ENCODE peak calls at places on chromosomes 7 and 10, in four cellular contexts. K is astrocyte, M is cardiac muscle cell, H is body of pancreas. U is an unnamed sample.

GRCh38 chr10:129332476-129332875 is 134.6 kb upstream of the MGMT start:
- DNase-seq in K (no peak), H (no peak), M (peak; percentile 43), U (no peak)

GRCh38 chr7:132504071-132504470 is 72.2 kb downstream of the PLXNA4 start:
- DNase-seq in K (no peak), M (no peak), H (no peak), U (no peak)

GRCh38 chr7:84230491-84230890 is 35.9 kb upstream of the SEMA3A start:
- DNase-seq in H (no peak), M (no peak), K (no peak), U (no peak)

GRCh38 chr7:55261386-55261770 is 103.8 kb upstream of the LANCL2 start:
- DNase-seq in K (no peak), M (no peak), H (no peak), U (no peak)

GRCh38 chr7:100119701-100120517 is 475 bp downstream of the CNPY4 start:
- DNase-seq in M (peak; percentile 69), K (peak; percentile 28), H (peak; percentile 47), U (no peak)

GRCh38 chr7:106012935-106013439 is 49.9 kb downstream of the CDHR3 start:
- DNase-seq in H (no peak), K (peak; percentile 90), M (peak; percentile 55), U (no peak)

GRCh38 chr10:6037975-6038624 is 24.1 kb downstream of the IL2RA start:
- DNase-seq in M (no peak), K (no peak), H (no peak), U (no peak)

GRCh38 chr10:43042503-43043341 is 34.1 kb upstream of the RET start:
- DNase-seq in M (no peak), K (no peak), H (peak; percentile 5), U (peak; percentile 56)

GRCh38 chr7:141593134-141593533 is 41.9 kb downstream of the AGK start:
- DNase-seq in M (no peak), K (peak; percentile 77), H (no peak), U (no peak)

GRCh38 chr10:97538401-97538800 is 34.2 kb upstream of the ANKRD2 start:
- DNase-seq in M (no peak), H (no peak), K (peak; percentile 67), U (no peak)

GRCh38 chr10:119215371-119215770 is 8.0 kb downstream of the GRK5 start:
- DNase-seq in H (no peak), M (no peak), K (no peak), U (no peak)

GRCh38 chr7:22445140-22445722 is 54.8 kb downstream of the STEAP1B start:
- DNase-seq in M (peak; percentile 61), H (peak; percentile 55), K (no peak), U (peak; percentile 84)

GRCh38 chr7:91557789-91558396 is 293.7 kb downstream of the FZD1 start:
- DNase-seq in H (no peak), K (peak; percentile 97), M (no peak), U (no peak)

GRCh38 chr10:133318494-133319127 is 9.9 kb downstream of the ZNF511 start:
- DNase-seq in M (peak; percentile 87), H (peak; percentile 67), K (no peak), U (peak; percentile 85)

GRCh38 chr10:131560726-131561390 is 249.3 kb upstream of the TCERG1L start:
- DNase-seq in K (no peak), H (no peak), M (no peak), U (no peak)

GRCh38 chr10:101780818-101781654 is 2.2 kb downstream of the NPM3 start:
- DNase-seq in M (peak; percentile 80), H (peak; percentile 72), K (no peak), U (peak; percentile 84)

GRCh38 chr7:103795787-103796186 is 193.7 kb downstream of the RELN start:
- DNase-seq in M (no peak), K (no peak), H (no peak), U (no peak)

GRCh38 chr10:48632166-48632565 is 27.3 kb upstream of the ARHGAP22 start:
- DNase-seq in M (no peak), K (no peak), H (no peak), U (no peak)

GRCh38 chr10:79014796-79015195 is 54.0 kb upstream of the ZMIZ1 start:
- DNase-seq in M (no peak), H (no peak), K (no peak), U (no peak)

GRCh38 chr7:29471444-29472138 is 92.0 kb upstream of the PRR15 start:
- DNase-seq in H (no peak), M (no peak), K (no peak), U (no peak)

GRCh38 chr10:71512794-71513379 is 116.2 kb downstream of the CDH23 start:
- DNase-seq in H (peak; percentile 43), M (peak; percentile 56), K (peak; percentile 18), U (peak; percentile 72)

GRCh38 chr10:113454341-113455061 is 98.4 kb upstream of the HABP2 start:
- DNase-seq in H (peak; percentile 68), K (no peak), M (peak; percentile 58), U (peak; percentile 79)

GRCh38 chr10:86599729-86600128 is 54.6 kb upstream of the OPN4 start:
- DNase-seq in H (no peak), K (no peak), M (peak; percentile 76), U (no peak)

GRCh38 chr10:16192337-16192736 is 244.5 kb upstream of the PTER start:
- DNase-seq in H (no peak), K (no peak), M (no peak), U (no peak)

GRCh38 chr10:93859049-93859655 is 34.6 kb upstream of the SLC35G1 start:
- DNase-seq in H (no peak), M (no peak), K (no peak), U (no peak)

GRCh38 chr10:74589226-74589673 is 237.2 kb upstream of the KAT6B start:
- DNase-seq in K (peak; percentile 99), M (peak; percentile 59), H (peak; percentile 93), U (peak; percentile 72)

GRCh38 chr10:71150811-71151210 is 61.6 kb upstream of the UNC5B start:
- DNase-seq in M (no peak), K (no peak), H (no peak), U (no peak)

GRCh38 chr7:32762894-32763293 is 128.7 kb downstream of the KBTBD2 start:
- DNase-seq in K (no peak), M (no peak), H (no peak), U (no peak)

GRCh38 chr10:78520737-78521430 is 487.2 kb downstream of the RPS24 start:
- DNase-seq in M (peak; percentile 29), K (peak; percentile 54), H (no peak), U (no peak)

GRCh38 chr7:1027285-1028043 is 16.9 kb upstream of the GPR146 start:
- DNase-seq in K (peak; percentile 38), H (peak; percentile 52), M (peak; percentile 56), U (peak; percentile 80)

GRCh38 chr7:127751723-127752448 is 99.9 kb downstream of the SND1 start:
- DNase-seq in K (peak; percentile 66), M (no peak), H (peak; percentile 29), U (no peak)

GRCh38 chr7:106610996-106611886 is 49.7 kb downstream of the CCDC71L start:
- DNase-seq in H (no peak), K (peak; percentile 57), M (no peak), U (no peak)

GRCh38 chr7:27709137-27710075 is 30.6 kb upstream of the TAX1BP1 start:
- DNase-seq in H (no peak), K (peak; percentile 65), M (no peak), U (no peak)

GRCh38 chr7:27712217-27712616 is 27.7 kb upstream of the TAX1BP1 start:
- DNase-seq in K (no peak), M (no peak), H (no peak), U (no peak)

DNA sequence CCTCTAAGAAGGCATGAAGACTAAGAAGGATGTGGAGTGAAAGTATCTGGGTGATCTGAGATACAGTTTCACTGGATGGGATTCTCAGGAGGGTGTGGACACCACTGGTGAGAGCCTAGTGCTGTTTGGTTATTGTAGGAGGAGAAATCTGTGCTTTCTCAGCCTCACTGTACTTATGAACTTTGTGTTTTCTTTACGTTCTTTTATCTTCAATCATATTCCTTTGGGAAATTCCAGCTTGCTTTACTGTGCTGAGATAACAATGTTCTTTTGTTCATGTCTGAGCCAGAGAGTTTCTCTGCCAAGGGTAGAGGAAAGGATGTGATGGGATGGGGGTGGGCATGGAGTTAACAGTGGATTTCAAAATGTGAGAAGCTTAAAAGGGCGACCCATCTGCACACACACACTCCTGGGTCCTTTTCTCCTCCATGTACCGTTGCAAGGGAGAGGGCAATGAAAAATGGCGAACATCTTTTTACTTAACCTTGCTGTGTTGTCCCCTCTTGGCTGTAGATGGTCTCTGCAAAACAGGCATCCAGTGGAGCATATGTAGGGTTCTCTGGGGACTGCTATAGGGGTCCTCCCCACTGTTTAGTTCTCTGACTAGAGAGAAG is 25.0 kb upstream of the TAX1BP1 start:
- DNase-seq in H (no peak), K (peak; percentile 64), M (no peak), U (no peak)
- H3K27ac ChIP-seq in H (no peak overlapping the region), K (peak overlapping the region; percentile 24), M (no peak overlapping the region), U (no peak overlapping the region)

GRCh38 chr10:12681250-12681649 is 320.3 kb downstream of the CCDC3 start:
- DNase-seq in K (no peak), H (no peak), M (no peak), U (no peak)
- H3K27me3 ChIP-seq in K (no peaks in the 10 kb centered on the region), H (no peaks in the 10 kb centered on the region), M (no peaks in the 10 kb centered on the region), U (no peaks in the 10 kb centered on the region)

GRCh38 chr10:30058111-30058510 is 1.3 kb downstream of the JCAD start:
- DNase-seq in K (no peak), H (no peak), M (no peak), U (no peak)

GRCh38 chr10:30059209-30060107 is at the start of gene JCAD:
- DNase-seq in H (peak; percentile 77), M (peak; percentile 85), K (no peak), U (peak; percentile 86)

GRCh38 chr10:30056767-30057355 is 2.5 kb downstream of the JCAD start:
- DNase-seq in K (no peak), M (peak; percentile 60), H (no peak), U (no peak)

GRCh38 chr10:30057421-30057841 is 2.0 kb downstream of the JCAD start:
- DNase-seq in H (no peak), M (no peak), K (peak; percentile 29), U (no peak)

DNA sequence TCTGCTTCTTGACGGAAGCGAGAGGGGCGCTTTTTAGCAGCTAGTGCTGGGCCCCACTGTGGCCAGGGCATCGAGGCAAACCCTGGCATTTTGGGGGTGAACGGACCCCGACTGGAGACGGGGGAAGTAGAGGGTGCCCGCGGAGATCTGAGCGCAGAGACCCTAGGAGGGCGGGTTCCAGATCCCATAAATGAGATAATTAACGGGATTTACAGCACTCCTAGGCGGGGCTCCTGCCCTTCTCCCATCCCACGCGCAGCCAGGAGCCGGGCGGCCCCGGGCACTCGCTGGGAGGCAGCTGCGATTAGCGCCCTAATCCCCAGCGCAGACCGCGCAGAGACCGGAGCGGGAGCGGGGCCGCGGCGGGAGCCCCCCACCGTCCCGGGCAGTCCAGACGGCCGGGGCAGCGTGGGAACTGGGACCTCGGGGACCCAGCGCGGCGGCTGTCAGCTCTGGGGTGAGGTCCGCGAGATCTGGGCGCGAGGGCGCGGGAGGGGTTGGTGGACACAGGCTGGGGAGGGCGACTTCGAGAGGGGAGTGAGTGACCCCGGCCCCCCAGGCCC is 735 bp downstream of the JCAD start:
- DNase-seq in M (peak; percentile 43), K (no peak), H (no peak), U (peak; percentile 68)
- H3K27ac ChIP-seq in M (peak overlapping the region; percentile 77), K (peak overlapping the region; percentile 9), H (peak overlapping the region; percentile 81), U (peak overlapping the region; percentile 90)

GRCh38 chr7:155489158-155489840 is 31.4 kb downstream of the EN2 start:
- DNase-seq in M (no peak), K (no peak), H (no peak), U (no peak)
- H3K27me3 ChIP-seq in M (peaks cover 100% of the 10 kb centered on the region), K (peaks cover 3% of the 10 kb centered on the region), H (no peaks in the 10 kb centered on the region), U (peaks cover 16% of the 10 kb centered on the region)